ENCODE peak calls at places on chromosome 10, in six cellular contexts. K is CD8-positive, alpha-beta memory T cell; L is SJSA1; D is CD8-positive, alpha-beta T cell; C is heart right ventricle; W is colonic mucosa. M is an unnamed sample.

GRCh38 chr10:17238445-17239275 is 10.6 kb downstream of the VIM start:
- DNase-seq in K (no peak), L (peak; percentile 63), W (no peak), D (no peak), C (no peak), M (no peak)

GRCh38 chr10:5971315-5971832 is 6.0 kb downstream of the IL15RA start:
- DNase-seq in C (peak; percentile 47), L (peak; percentile 9), D (no peak), K (no peak), W (peak; percentile 84), M (no peak)

GRCh38 chr10:100303724-100304319 is 17.3 kb upstream of the BLOC1S2 start:
- DNase-seq in D (no peak), L (no peak), K (no peak), W (no peak), C (no peak), M (no peak)

GRCh38 chr10:35605191-35605590 is at the start of gene GJD4:
- DNase-seq in D (no peak), W (no peak), C (no peak), K (no peak), L (no peak), M (no peak)

GRCh38 chr10:57864789-57865676 is 402.7 kb downstream of the IPMK start:
- DNase-seq in K (no peak), W (peak; percentile 47), D (no peak), L (no peak), C (no peak), M (no peak)

GRCh38 chr10:89475567-89475966 is 59.8 kb downstream of the SLC16A12 start:
- DNase-seq in C (no peak), L (no peak), D (no peak), W (no peak), K (no peak), M (no peak)

GRCh38 chr10:58570307-58570723 is 57.6 kb downstream of the BICC1 start:
- DNase-seq in C (no peak), W (no peak), D (no peak), L (no peak), K (no peak), M (no peak)

GRCh38 chr10:113007821-113008220 is 57.8 kb downstream of the TCF7L2 start:
- DNase-seq in K (no peak), C (no peak), D (no peak), W (no peak), L (no peak), M (no peak)

GRCh38 chr10:966466-967235 is 21.6 kb upstream of the GTPBP4 start:
- DNase-seq in D (no peak), K (no peak), C (no peak), L (peak; percentile 97), W (no peak), M (no peak)

GRCh38 chr10:35058686-35059085 is 31.5 kb downstream of the CUL2 start:
- DNase-seq in C (no peak), W (no peak), D (no peak), K (no peak), L (no peak), M (no peak)

GRCh38 chr10:91528080-91528479 is 104.8 kb downstream of the PPP1R3C start:
- DNase-seq in C (no peak), K (no peak), W (no peak), D (no peak), L (no peak), M (no peak)

GRCh38 chr10:11835704-11836103 is 12.5 kb downstream of the PROSER2 start:
- DNase-seq in L (no peak), C (no peak), W (no peak), K (no peak), D (no peak), M (no peak)

GRCh38 chr10:43197834-43198681 is 59.8 kb downstream of the CSGALNACT2 start:
- DNase-seq in C (peak; percentile 2), W (no peak), L (no peak), D (peak; percentile 10), K (no peak), M (no peak)

GRCh38 chr10:51905050-51905449 is 205.7 kb upstream of the CSTF2T start:
- DNase-seq in W (no peak), D (no peak), K (no peak), C (no peak), L (no peak), M (no peak)

GRCh38 chr10:27998178-27998953 is 513 bp downstream of the ODAD2 start:
- DNase-seq in L (peak; percentile 46), D (no peak), K (no peak), W (no peak), C (peak; percentile 8), M (peak; percentile 56)

GRCh38 chr10:97779975-97780374 is 8.2 kb upstream of the SFRP5 start:
- DNase-seq in C (no peak), L (no peak), D (no peak), W (no peak), K (no peak), M (no peak)

GRCh38 chr10:120833222-120833928 is 17.8 kb upstream of the WDR11 start:
- DNase-seq in L (no peak), C (no peak), D (no peak), K (no peak), W (no peak), M (no peak)

GRCh38 chr10:114313866-114314265 is 74.8 kb downstream of the VWA2 start:
- DNase-seq in L (no peak), C (no peak), K (no peak), W (no peak), D (no peak), M (no peak)

GRCh38 chr10:75159519-75159918 is 48.1 kb downstream of the SAMD8 start:
- DNase-seq in D (no peak), K (no peak), L (no peak), W (no peak), C (no peak), M (no peak)
- H3K27ac ChIP-seq in D (no peak overlapping the region), K (no peak overlapping the region), L (no peak overlapping the region), W (no peak overlapping the region), C (no peak overlapping the region), M (no peak overlapping the region)

GRCh38 chr10:44968887-44969400 is 9.3 kb downstream of the RASSF4 start:
- DNase-seq in K (no peak), C (no peak), W (no peak), D (no peak), L (no peak), M (no peak)

GRCh38 chr10:44966129-44966815 is 6.7 kb downstream of the RASSF4 start:
- DNase-seq in C (peak; percentile 1), W (peak; percentile 15), D (no peak), K (no peak), L (peak; percentile 41), M (no peak)

GRCh38 chr10:44966816-44967509 is 7.4 kb downstream of the RASSF4 start:
- DNase-seq in K (no peak), L (no peak), W (peak; percentile 16), C (no peak), D (no peak), M (no peak)

GRCh38 chr10:44968101-44968886 is 8.7 kb downstream of the RASSF4 start:
- DNase-seq in C (no peak), D (peak; percentile 38), K (peak; percentile 13), L (no peak), W (peak; percentile 29), M (peak; percentile 41)

DNA sequence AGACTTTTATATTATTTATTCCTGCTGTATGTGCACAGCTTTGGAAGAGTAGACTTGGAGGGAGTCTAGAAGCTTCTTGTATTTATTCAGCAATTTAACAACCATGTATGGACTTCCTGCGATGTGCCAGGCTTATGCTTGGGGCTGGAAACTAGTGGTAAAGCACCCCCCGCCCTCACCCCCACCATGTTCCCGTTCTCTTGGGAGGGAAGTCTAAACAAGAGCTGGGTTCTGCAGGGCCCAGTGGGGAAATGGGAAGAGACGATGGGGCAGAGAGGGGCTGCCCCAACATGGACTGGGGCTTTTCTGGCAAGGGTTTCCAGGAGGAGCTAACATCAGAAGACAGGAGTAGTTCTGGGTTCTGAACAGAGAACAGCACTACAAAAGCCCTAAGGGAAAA is 8.0 kb downstream of the RASSF4 start:
- DNase-seq in D (no peak), K (no peak), C (no peak), L (peak; percentile 42), W (peak; percentile 20), M (peak; percentile 17)
- H3K4me1 ChIP-seq in D (peaks cover 28% of the 10 kb centered on the region), K (peaks cover 34% of the 10 kb centered on the region), C (peaks cover 88% of the 10 kb centered on the region), L (peaks cover 53% of the 10 kb centered on the region), W (no peaks in the 10 kb centered on the region), M (peaks cover 43% of the 10 kb centered on the region)

DNA sequence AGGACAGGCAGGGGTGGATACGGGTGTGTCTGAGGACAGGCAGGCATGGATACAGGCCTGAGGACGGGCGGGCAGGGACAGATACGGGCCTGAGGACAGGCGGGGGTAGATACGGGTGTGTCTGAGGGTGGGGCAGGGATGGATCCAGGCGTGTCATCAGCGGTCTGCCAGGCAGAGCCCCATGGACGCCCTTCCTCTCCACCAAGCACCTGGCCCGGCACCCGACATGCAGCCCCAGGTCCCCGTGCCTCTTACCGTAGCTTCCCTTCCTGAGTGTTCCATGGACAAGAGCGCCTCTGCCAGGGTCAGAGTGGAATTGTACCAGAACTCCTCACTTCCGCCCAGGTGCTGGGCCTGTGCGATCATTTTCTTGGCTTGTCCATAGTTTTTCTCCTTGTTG is 74.6 kb upstream of the NKX6-2 start:
- DNase-seq in W (no peak), C (no peak), K (no peak), L (no peak), D (no peak), M (no peak)
- H3K27me3 ChIP-seq in W (no peaks in the 10 kb centered on the region), C (peaks cover 53% of the 10 kb centered on the region), K (no peaks in the 10 kb centered on the region), L (no peaks in the 10 kb centered on the region), D (no peaks in the 10 kb centered on the region), M (no peaks in the 10 kb centered on the region)

DNA sequence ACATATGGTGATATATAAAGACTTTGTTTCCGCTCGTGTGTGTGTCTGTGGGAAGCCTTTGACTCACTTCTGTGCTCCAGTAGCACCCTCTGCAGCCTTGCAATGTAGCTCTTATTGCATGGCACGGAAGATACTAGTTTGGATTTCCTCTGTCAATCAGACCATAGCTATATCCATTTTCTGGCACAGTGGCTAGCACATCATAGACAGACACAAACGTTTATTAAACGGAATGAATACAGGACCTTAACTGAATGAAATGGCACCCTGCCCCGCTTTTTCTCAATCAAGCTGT is 124.0 kb upstream of the PTPN20 start:
- DNase-seq in L (no peak), C (peak; percentile 6), K (no peak), D (no peak), W (peak; percentile 33), M (peak; percentile 18)
- H3K27ac ChIP-seq in L (peak overlapping the region; percentile 73), C (peak overlapping the region; percentile 60), K (peak overlapping the region; percentile 47), D (no peak overlapping the region), W (peak overlapping the region; percentile 45), M (peak overlapping the region; percentile 61)

GRCh38 chr10:79166741-79167140 is 98.0 kb downstream of the ZMIZ1 start:
- DNase-seq in K (no peak), W (no peak), C (peak; percentile 50), L (no peak), D (no peak), M (no peak)

GRCh38 chr10:79163663-79163970 is 94.9 kb downstream of the ZMIZ1 start:
- DNase-seq in W (no peak), D (no peak), K (no peak), L (no peak), C (no peak), M (no peak)

GRCh38 chr10:79164075-79164474 is 95.3 kb downstream of the ZMIZ1 start:
- DNase-seq in D (no peak), L (no peak), C (no peak), K (no peak), W (no peak), M (no peak)

GRCh38 chr10:79166312-79166721 is 97.6 kb downstream of the ZMIZ1 start:
- DNase-seq in L (peak; percentile 82), W (no peak), C (peak; percentile 60), K (no peak), D (no peak), M (no peak)

GRCh38 chr10:79165068-79165467 is 96.3 kb downstream of the ZMIZ1 start:
- DNase-seq in W (no peak), D (no peak), K (no peak), L (no peak), C (no peak), M (no peak)
- H3K4me1 ChIP-seq in W (no peaks in the 10 kb centered on the region), D (no peaks in the 10 kb centered on the region), K (no peaks in the 10 kb centered on the region), L (peaks cover 74% of the 10 kb centered on the region), C (peaks cover 52% of the 10 kb centered on the region), M (peaks cover 35% of the 10 kb centered on the region)

M was measured in testis.